ENCODE peak calls at places on chromosomes 4 and X, in eight cellular contexts. One of them, this sample, is unnamed.

GRCh38 chrX:96455078-96455477 is 229.6 kb upstream of the DIAPH2 start:
- DNase-seq in upper lobe of left lung: no peak
- DNase-seq in SK-N-SH: no peak
- DNase-seq in stomach: no peak
- DNase-seq in sigmoid colon: no peak
- DNase-seq in K562: no peak
- DNase-seq in transverse colon: no peak
- DNase-seq in GM12878: no peak
- DNase-seq in this sample: no peak

GRCh38 chr4:13876151-13876550 is 248.6 kb upstream of the BOD1L1 start:
- DNase-seq in upper lobe of left lung: no peak
- DNase-seq in SK-N-SH: no peak
- DNase-seq in stomach: no peak
- DNase-seq in sigmoid colon: no peak
- DNase-seq in K562: no peak
- DNase-seq in transverse colon: no peak
- DNase-seq in GM12878: no peak
- DNase-seq in this sample: no peak

GRCh38 chr4:109183851-109184345 is 118.6 kb downstream of the COL25A1 start:
- DNase-seq in upper lobe of left lung: no peak
- DNase-seq in SK-N-SH: no peak
- DNase-seq in stomach: no peak
- DNase-seq in sigmoid colon: no peak
- DNase-seq in K562: no peak
- DNase-seq in transverse colon: no peak
- DNase-seq in GM12878: no peak
- DNase-seq in this sample: no peak

GRCh38 chr4:183507928-183508327 is 3.1 kb downstream of the ING2 start:
- DNase-seq in upper lobe of left lung: no peak
- DNase-seq in SK-N-SH: no peak
- DNase-seq in stomach: no peak
- DNase-seq in sigmoid colon: no peak
- DNase-seq in K562: peak
- DNase-seq in transverse colon: no peak
- DNase-seq in GM12878: no peak
- DNase-seq in this sample: no peak

GRCh38 chr4:159010563-159011260 is 92.2 kb upstream of the RAPGEF2 start:
- DNase-seq in upper lobe of left lung: peak
- DNase-seq in SK-N-SH: no peak
- DNase-seq in stomach: peak
- DNase-seq in sigmoid colon: peak
- DNase-seq in K562: no peak
- DNase-seq in transverse colon: peak
- DNase-seq in GM12878: no peak
- DNase-seq in this sample: no peak

GRCh38 chr4:7428261-7429068 is 6.3 kb downstream of the PSAPL1 start:
- DNase-seq in upper lobe of left lung: peak
- DNase-seq in SK-N-SH: peak
- DNase-seq in stomach: peak
- DNase-seq in sigmoid colon: peak
- DNase-seq in K562: no peak
- DNase-seq in transverse colon: peak
- DNase-seq in GM12878: no peak
- DNase-seq in this sample: no peak

GRCh38 chrX:22351966-22352365 is 79.3 kb downstream of the CBLL2 start:
- DNase-seq in upper lobe of left lung: no peak
- DNase-seq in SK-N-SH: no peak
- DNase-seq in stomach: no peak
- DNase-seq in sigmoid colon: no peak
- DNase-seq in K562: no peak
- DNase-seq in transverse colon: no peak
- DNase-seq in GM12878: no peak
- DNase-seq in this sample: no peak

GRCh38 chr4:25913056-25913850 is 767 bp upstream of the SMIM20 start:
- DNase-seq in upper lobe of left lung: peak
- DNase-seq in SK-N-SH: peak
- DNase-seq in stomach: peak
- DNase-seq in sigmoid colon: peak
- DNase-seq in K562: no peak
- DNase-seq in transverse colon: peak
- DNase-seq in GM12878: no peak
- DNase-seq in this sample: no peak

GRCh38 chr4:96736352-96736889 is 896.5 kb downstream of the PDHA2 start:
- DNase-seq in upper lobe of left lung: no peak
- DNase-seq in SK-N-SH: no peak
- DNase-seq in stomach: no peak
- DNase-seq in sigmoid colon: no peak
- DNase-seq in K562: no peak
- DNase-seq in transverse colon: no peak
- DNase-seq in GM12878: no peak
- DNase-seq in this sample: no peak

GRCh38 chr4:84681488-84682274 is 98.8 kb downstream of the CDS1 start:
- DNase-seq in upper lobe of left lung: peak
- DNase-seq in SK-N-SH: no peak
- DNase-seq in stomach: no peak
- DNase-seq in sigmoid colon: no peak
- DNase-seq in K562: no peak
- DNase-seq in transverse colon: peak
- DNase-seq in GM12878: no peak
- DNase-seq in this sample: no peak

GRCh38 chrX:134670241-134670811 is 12.1 kb upstream of the PLAC1 start:
- DNase-seq in upper lobe of left lung: peak
- DNase-seq in SK-N-SH: no peak
- DNase-seq in stomach: peak
- DNase-seq in sigmoid colon: no peak
- DNase-seq in K562: no peak
- DNase-seq in transverse colon: no peak
- DNase-seq in GM12878: no peak
- DNase-seq in this sample: no peak

GRCh38 chr4:159220353-159220752 is 117.5 kb downstream of the RAPGEF2 start:
- DNase-seq in upper lobe of left lung: no peak
- DNase-seq in SK-N-SH: no peak
- DNase-seq in stomach: no peak
- DNase-seq in sigmoid colon: no peak
- DNase-seq in K562: no peak
- DNase-seq in transverse colon: no peak
- DNase-seq in GM12878: no peak
- DNase-seq in this sample: no peak

GRCh38 chr4:18735740-18736288 is 714.3 kb upstream of the LCORL start:
- DNase-seq in upper lobe of left lung: no peak
- DNase-seq in SK-N-SH: no peak
- DNase-seq in stomach: no peak
- DNase-seq in sigmoid colon: no peak
- DNase-seq in K562: no peak
- DNase-seq in transverse colon: no peak
- DNase-seq in GM12878: no peak
- DNase-seq in this sample: no peak

GRCh38 chr4:6308890-6309643 is 39.4 kb downstream of the WFS1 start:
- DNase-seq in upper lobe of left lung: no peak
- DNase-seq in SK-N-SH: peak
- DNase-seq in stomach: peak
- DNase-seq in sigmoid colon: no peak
- DNase-seq in K562: no peak
- DNase-seq in transverse colon: no peak
- DNase-seq in GM12878: no peak
- DNase-seq in this sample: no peak

GRCh38 chrX:102899940-102900916 is 36.8 kb upstream of the RAB40AL start:
- DNase-seq in upper lobe of left lung: peak
- DNase-seq in SK-N-SH: peak
- DNase-seq in stomach: peak
- DNase-seq in sigmoid colon: peak
- DNase-seq in K562: peak
- DNase-seq in transverse colon: peak
- DNase-seq in GM12878: peak
- DNase-seq in this sample: no peak

GRCh38 chr4:128768373-128768996 is 41.0 kb upstream of the JADE1 start:
- DNase-seq in upper lobe of left lung: no peak
- DNase-seq in SK-N-SH: no peak
- DNase-seq in stomach: no peak
- DNase-seq in sigmoid colon: no peak
- DNase-seq in K562: no peak
- DNase-seq in transverse colon: no peak
- DNase-seq in GM12878: no peak
- DNase-seq in this sample: no peak

GRCh38 chr4:151865327-151865726 is 104.5 kb upstream of the GATB start:
- DNase-seq in upper lobe of left lung: peak
- DNase-seq in SK-N-SH: peak
- DNase-seq in stomach: peak
- DNase-seq in sigmoid colon: peak
- DNase-seq in K562: no peak
- DNase-seq in transverse colon: peak
- DNase-seq in GM12878: no peak
- DNase-seq in this sample: no peak

GRCh38 chrX:47170861-47171692 is 22.6 kb upstream of the UBA1 start:
- DNase-seq in upper lobe of left lung: no peak
- DNase-seq in SK-N-SH: peak
- DNase-seq in stomach: peak
- DNase-seq in sigmoid colon: no peak
- DNase-seq in K562: no peak
- DNase-seq in transverse colon: no peak
- DNase-seq in GM12878: no peak
- DNase-seq in this sample: no peak

GRCh38 chr4:124938836-124939235 is 226.3 kb upstream of the ANKRD50 start:
- DNase-seq in upper lobe of left lung: no peak
- DNase-seq in SK-N-SH: no peak
- DNase-seq in stomach: no peak
- DNase-seq in sigmoid colon: no peak
- DNase-seq in K562: no peak
- DNase-seq in transverse colon: no peak
- DNase-seq in GM12878: no peak
- DNase-seq in this sample: no peak

GRCh38 chr4:124941267-124941666 is 228.7 kb upstream of the ANKRD50 start:
- DNase-seq in upper lobe of left lung: no peak
- DNase-seq in SK-N-SH: no peak
- DNase-seq in stomach: no peak
- DNase-seq in sigmoid colon: no peak
- DNase-seq in K562: no peak
- DNase-seq in transverse colon: no peak
- DNase-seq in GM12878: no peak
- DNase-seq in this sample: no peak

GRCh38 chr4:124939908-124940307 is 227.4 kb upstream of the ANKRD50 start:
- DNase-seq in upper lobe of left lung: no peak
- DNase-seq in SK-N-SH: no peak
- DNase-seq in stomach: no peak
- DNase-seq in sigmoid colon: no peak
- DNase-seq in K562: no peak
- DNase-seq in transverse colon: no peak
- DNase-seq in GM12878: no peak
- DNase-seq in this sample: no peak

GRCh38 chr4:124937993-124938392 is 225.5 kb upstream of the ANKRD50 start:
- DNase-seq in upper lobe of left lung: peak
- DNase-seq in SK-N-SH: no peak
- DNase-seq in stomach: no peak
- DNase-seq in sigmoid colon: no peak
- DNase-seq in K562: no peak
- DNase-seq in transverse colon: no peak
- DNase-seq in GM12878: no peak
- DNase-seq in this sample: no peak

GRCh38 chr4:124940387-124940786 is 227.9 kb upstream of the ANKRD50 start:
- DNase-seq in upper lobe of left lung: no peak
- DNase-seq in SK-N-SH: no peak
- DNase-seq in stomach: no peak
- DNase-seq in sigmoid colon: no peak
- DNase-seq in K562: no peak
- DNase-seq in transverse colon: no peak
- DNase-seq in GM12878: no peak
- DNase-seq in this sample: no peak
- TF ChIP-seq EP300 in upper lobe of left lung: no peak
- TF ChIP-seq EP300 in SK-N-SH: no peak
- TF ChIP-seq EP300 in stomach: no peak
- TF ChIP-seq EP300 in sigmoid colon: no peak
- TF ChIP-seq EP300 in K562: no peak
- TF ChIP-seq EP300 in transverse colon: no peak
- TF ChIP-seq EP300 in GM12878: no peak
- TF ChIP-seq EP300 in this sample: no peak

DNA sequence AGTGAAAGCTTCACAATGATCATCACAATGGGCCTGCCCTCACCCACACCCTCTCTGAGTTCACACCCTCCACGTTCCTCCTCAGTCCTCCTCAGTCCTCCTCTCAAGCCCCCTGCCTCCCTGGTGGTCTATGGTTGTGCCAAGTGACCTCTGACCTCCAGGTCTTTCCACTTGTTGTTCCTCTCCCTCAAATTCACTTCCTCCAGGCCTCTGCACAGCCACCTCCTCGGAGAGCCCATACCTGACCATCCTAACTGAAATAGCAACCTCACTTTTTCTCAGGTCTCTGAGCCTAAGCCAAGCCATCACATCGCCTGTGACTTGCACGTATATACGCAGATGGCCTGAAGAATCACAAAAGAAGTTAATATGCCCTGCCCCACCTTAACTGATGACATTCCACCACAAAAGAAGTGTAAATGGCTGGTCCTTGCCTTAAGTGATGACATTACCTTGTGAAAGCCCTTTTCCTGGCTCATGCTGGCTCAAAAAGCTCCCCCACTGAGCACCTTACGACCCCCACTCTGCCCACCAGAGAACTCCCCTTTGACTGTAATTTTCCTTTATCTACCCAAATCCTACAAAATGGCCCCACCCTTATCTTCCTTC is 293.4 kb upstream of the TENM3 start:
- DNase-seq in upper lobe of left lung: no peak
- DNase-seq in SK-N-SH: no peak
- DNase-seq in stomach: no peak
- DNase-seq in sigmoid colon: no peak
- DNase-seq in K562: no peak
- DNase-seq in transverse colon: no peak
- DNase-seq in GM12878: no peak
- DNase-seq in this sample: no peak
- TF ChIP-seq POLR2AphosphoS5 in upper lobe of left lung: no peak
- TF ChIP-seq POLR2AphosphoS5 in SK-N-SH: no peak
- TF ChIP-seq POLR2AphosphoS5 in stomach: no peak
- TF ChIP-seq POLR2AphosphoS5 in sigmoid colon: no peak
- TF ChIP-seq POLR2AphosphoS5 in K562: no peak
- TF ChIP-seq POLR2AphosphoS5 in transverse colon: no peak
- TF ChIP-seq POLR2AphosphoS5 in GM12878: no peak
- TF ChIP-seq POLR2AphosphoS5 in this sample: no peak

GRCh38 chrX:68402094-68402493 is 31.2 kb downstream of the OPHN1 start:
- DNase-seq in upper lobe of left lung: no peak
- DNase-seq in SK-N-SH: no peak
- DNase-seq in stomach: no peak
- DNase-seq in sigmoid colon: no peak
- DNase-seq in K562: no peak
- DNase-seq in transverse colon: no peak
- DNase-seq in GM12878: no peak
- DNase-seq in this sample: no peak

GRCh38 chrX:68398286-68398685 is 35.0 kb downstream of the OPHN1 start:
- DNase-seq in upper lobe of left lung: no peak
- DNase-seq in SK-N-SH: no peak
- DNase-seq in stomach: no peak
- DNase-seq in sigmoid colon: no peak
- DNase-seq in K562: no peak
- DNase-seq in transverse colon: no peak
- DNase-seq in GM12878: no peak
- DNase-seq in this sample: no peak

GRCh38 chrX:68396953-68397352 is 36.3 kb downstream of the OPHN1 start:
- DNase-seq in upper lobe of left lung: no peak
- DNase-seq in SK-N-SH: peak
- DNase-seq in stomach: no peak
- DNase-seq in sigmoid colon: no peak
- DNase-seq in K562: no peak
- DNase-seq in transverse colon: no peak
- DNase-seq in GM12878: no peak
- DNase-seq in this sample: no peak
- TF ChIP-seq EP300 in upper lobe of left lung: no peak
- TF ChIP-seq EP300 in SK-N-SH: no peak
- TF ChIP-seq EP300 in stomach: no peak
- TF ChIP-seq EP300 in sigmoid colon: no peak
- TF ChIP-seq EP300 in K562: no peak
- TF ChIP-seq EP300 in transverse colon: no peak
- TF ChIP-seq EP300 in GM12878: no peak
- TF ChIP-seq EP300 in this sample: no peak

GRCh38 chr4:105092356-105092755 is 54.3 kb upstream of the TET2 start:
- DNase-seq in upper lobe of left lung: no peak
- DNase-seq in SK-N-SH: no peak
- DNase-seq in stomach: no peak
- DNase-seq in sigmoid colon: no peak
- DNase-seq in K562: no peak
- DNase-seq in transverse colon: no peak
- DNase-seq in GM12878: no peak
- DNase-seq in this sample: no peak
- TF ChIP-seq POLR2AphosphoS5 in upper lobe of left lung: no peak
- TF ChIP-seq POLR2AphosphoS5 in SK-N-SH: peak
- TF ChIP-seq POLR2AphosphoS5 in stomach: no peak
- TF ChIP-seq POLR2AphosphoS5 in sigmoid colon: peak
- TF ChIP-seq POLR2AphosphoS5 in K562: no peak
- TF ChIP-seq POLR2AphosphoS5 in transverse colon: peak
- TF ChIP-seq POLR2AphosphoS5 in GM12878: no peak
- TF ChIP-seq POLR2AphosphoS5 in this sample: no peak

This sample was measured in esophagus muscularis mucosa.